ENCODE peak calls at places on chromosomes 2 and 18, in four cellular contexts. Z is GM12878, P is K562, E is H1. C is an unnamed sample.

GRCh38 chr2:190792956-190793888 is 87.4 kb upstream of the GLS start:
- DNase-seq in Z (no peak), P (no peak), E (no peak), C (no peak)

GRCh38 chr18:58728719-58729118 is 57.5 kb downstream of the MALT1 start:
- DNase-seq in Z (no peak), P (no peak), E (no peak), C (no peak)

GRCh38 chr2:54419855-54420550 is 36.1 kb upstream of the SPTBN1 start:
- DNase-seq in Z (no peak), P (no peak), E (no peak), C (no peak)

GRCh38 chr18:8822643-8823042 is 117.3 kb downstream of the MTCL1 start:
- DNase-seq in Z (no peak), P (no peak), E (no peak), C (no peak)

GRCh38 chr2:164479460-164479859 is 141.8 kb downstream of the GRB14 start:
- DNase-seq in Z (no peak), P (no peak), E (no peak), C (peak; percentile 43)

GRCh38 chr2:118748245-118748885 is 99.1 kb downstream of the EN1 start:
- DNase-seq in Z (no peak), P (no peak), E (no peak), C (no peak)

GRCh38 chr2:168515502-168515901 is 59.4 kb downstream of the CERS6 start:
- DNase-seq in Z (no peak), P (no peak), E (no peak), C (no peak)

GRCh38 chr2:174729797-174730529 is 34.3 kb downstream of the CHRNA1 start:
- DNase-seq in Z (no peak), P (no peak), E (peak; percentile 29), C (no peak)

GRCh38 chr18:45638544-45638943 is 23.3 kb downstream of the SLC14A2 start:
- DNase-seq in Z (no peak), P (no peak), E (no peak), C (no peak)

GRCh38 chr18:49319590-49319989 is 140.9 kb downstream of the DYM start:
- DNase-seq in Z (no peak), P (no peak), E (peak; percentile 21), C (no peak)

GRCh38 chr2:104834431-104834830 is 19.5 kb upstream of the POU3F3 start:
- DNase-seq in Z (no peak), P (no peak), E (no peak), C (no peak)

GRCh38 chr2:237627463-237628321 is at the start of gene LRRFIP1:
- DNase-seq in Z (no peak), P (no peak), E (no peak), C (no peak)

GRCh38 chr2:200767111-200767885 is 44.4 kb upstream of the BZW1 start:
- DNase-seq in Z (no peak), P (no peak), E (no peak), C (no peak)

GRCh38 chr18:37636831-37637230 is 71.2 kb upstream of the CELF4 start:
- DNase-seq in Z (no peak), P (no peak), E (no peak), C (no peak)

GRCh38 chr2:6826081-6826913 is 39.4 kb downstream of the CMPK2 start:
- DNase-seq in Z (peak; percentile 58), P (peak; percentile 72), E (no peak), C (peak; percentile 32)

GRCh38 chr2:19648583-19648982 is 253.2 kb downstream of the TTC32 start:
- DNase-seq in Z (no peak), P (no peak), E (no peak), C (no peak)

GRCh38 chr2:113791697-113792590 is 35.5 kb upstream of the SLC35F5 start:
- DNase-seq in Z (peak; percentile 61), P (no peak), E (no peak), C (no peak)

GRCh38 chr2:32745675-32746074 is 117.8 kb downstream of the TTC27 start:
- DNase-seq in Z (no peak), P (no peak), E (no peak), C (no peak)

DNA sequence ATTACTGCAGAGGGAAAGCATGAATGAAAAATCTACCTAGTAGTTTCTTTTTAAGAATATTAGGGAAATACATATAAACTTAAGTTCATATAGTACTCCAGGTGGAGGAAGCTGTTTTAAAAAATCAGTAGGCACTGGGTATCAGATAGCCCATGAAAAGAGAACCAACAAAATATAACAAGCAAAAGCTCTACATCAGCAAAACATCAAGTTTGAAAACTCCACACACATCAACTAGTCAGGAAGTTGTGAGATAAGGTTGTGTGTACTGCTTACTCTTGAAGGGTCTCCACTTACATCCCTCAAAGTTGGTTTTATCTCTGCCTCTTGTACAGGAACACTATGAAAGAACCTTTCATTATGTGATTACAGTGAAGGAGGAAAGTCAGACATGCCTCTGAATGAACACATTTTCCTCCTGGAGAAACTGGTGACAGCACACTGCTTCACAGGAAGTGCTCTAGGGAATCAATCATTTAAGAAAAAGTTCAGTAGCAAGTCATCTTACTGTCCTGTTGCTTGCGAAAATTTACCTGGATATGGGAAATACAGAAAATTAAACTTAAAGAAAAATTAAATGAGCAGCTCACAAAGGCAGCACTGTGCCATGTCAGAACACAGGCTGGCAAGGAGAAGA is 57.7 kb downstream of the THADA start:
- DNase-seq in Z (no peak), P (no peak), E (no peak), C (no peak)
- TF ChIP-seq SRF in Z (no peak), P (no peak), E (no peak), C (no peak)

DNA sequence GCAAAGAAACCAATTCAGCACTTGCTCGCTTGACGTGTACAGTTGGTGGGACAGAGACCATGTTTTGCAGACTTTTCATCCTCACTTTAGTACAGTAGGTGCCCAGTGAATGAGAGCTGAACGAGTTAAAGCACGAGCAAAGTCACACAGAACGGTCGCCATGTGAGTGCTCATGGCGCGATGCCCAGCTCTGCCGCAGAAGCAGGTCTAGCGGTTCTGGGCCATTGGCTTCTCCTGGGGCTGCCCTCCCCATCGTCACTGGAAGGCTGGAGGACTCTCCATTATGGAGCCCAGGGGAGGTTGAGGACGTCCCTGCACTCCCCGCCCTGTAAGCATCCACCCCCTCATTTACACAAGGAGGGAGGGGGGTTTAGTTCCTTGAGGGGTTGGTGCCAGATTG is 25.0 kb downstream of the PTGR3 start:
- DNase-seq in Z (no peak), P (no peak), E (no peak), C (no peak)
- TF ChIP-seq ATF2 in Z (no peak), P (no peak), E (no peak), C (no peak)

GRCh38 chr2:68363731-68364130 is 1.4 kb upstream of the PLEK start:
- DNase-seq in Z (no peak), P (no peak), E (no peak), C (no peak)

GRCh38 chr2:68366083-68366560 is 1.0 kb downstream of the PLEK start:
- DNase-seq in Z (no peak), P (no peak), E (no peak), C (no peak)

GRCh38 chr2:68367918-68368656 is 3.0 kb downstream of the PLEK start:
- DNase-seq in Z (no peak), P (no peak), E (no peak), C (no peak)

GRCh38 chr2:68362749-68363148 is 2.3 kb upstream of the PLEK start:
- DNase-seq in Z (no peak), P (no peak), E (no peak), C (no peak)

DNA sequence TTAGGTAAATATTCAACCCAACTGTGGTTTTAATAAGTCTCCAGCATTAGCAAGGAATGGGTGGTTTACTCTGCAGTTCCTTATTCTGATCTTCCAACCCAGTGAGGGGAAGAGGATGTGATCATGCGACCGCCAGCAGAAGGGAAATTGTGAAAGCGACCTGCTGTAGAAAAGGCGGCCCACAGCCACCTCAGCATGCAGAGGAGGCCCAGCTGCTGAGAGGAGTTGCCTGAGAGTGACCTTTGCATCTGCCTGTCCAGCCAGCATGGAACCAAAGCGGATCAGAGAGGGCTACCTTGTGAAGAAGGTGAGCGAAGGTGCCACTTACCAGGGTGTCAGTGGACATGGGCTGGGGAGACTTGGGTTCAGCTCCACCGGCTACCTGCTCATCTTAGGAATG is at the start of gene PLEK:
- DNase-seq in Z (no peak), P (no peak), E (no peak), C (no peak)
- TF ChIP-seq SP1 in Z (peak; percentile 6), P (no peak), E (no peak), C (no peak)

DNA sequence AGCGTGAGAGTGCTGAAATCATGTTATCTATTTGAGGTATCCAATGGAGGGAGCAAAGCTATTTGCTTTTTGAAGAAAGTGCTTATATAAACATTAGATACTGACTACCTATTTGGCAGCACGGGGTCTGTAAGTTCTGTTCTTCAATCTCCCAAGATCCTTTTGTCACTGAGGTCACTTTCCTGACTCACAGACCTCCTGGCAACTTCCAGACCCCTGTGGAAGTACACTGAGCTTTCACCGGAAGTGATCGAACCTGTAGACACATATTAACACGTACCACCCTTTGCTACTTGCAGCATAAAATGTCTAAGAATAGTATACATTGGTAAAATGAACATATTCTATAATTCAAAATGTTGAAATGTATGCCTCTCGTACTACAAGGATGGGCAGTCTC is 452.6 kb upstream of the ST6GAL2 start:
- DNase-seq in Z (no peak), P (no peak), E (no peak), C (no peak)
- TF ChIP-seq SRF in Z (no peak), P (no peak), E (no peak), C (no peak)

DNA sequence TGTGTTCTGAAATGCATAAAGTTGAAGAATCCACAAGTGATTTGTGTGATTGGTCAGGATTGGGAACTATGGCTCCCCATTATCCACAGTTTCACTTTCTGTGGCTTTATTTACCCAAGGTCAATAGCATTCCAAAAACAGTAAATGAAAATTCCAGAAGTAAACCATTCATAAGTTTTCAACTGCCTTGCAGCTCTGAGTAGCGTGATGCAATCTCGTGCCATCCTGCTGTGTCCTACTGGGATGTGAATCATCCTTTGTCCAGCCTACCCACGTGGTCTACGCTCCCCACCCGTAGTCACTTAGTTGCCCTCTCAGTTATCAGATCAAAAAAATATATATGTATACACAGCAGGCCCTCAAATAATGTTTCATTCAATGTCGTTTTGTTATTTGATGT is 89.0 kb upstream of the DLGAP1 start:
- DNase-seq in Z (no peak), P (no peak), E (no peak), C (no peak)
- TF ChIP-seq ATF2 in Z (no peak), P (no peak), E (no peak), C (no peak)

GRCh38 chr18:14916851-14917250 is 168.9 kb downstream of the ANKRD30B start:
- DNase-seq in Z (no peak), P (no peak), E (no peak), C (no peak)

GRCh38 chr18:14912967-14913366 is 165.0 kb downstream of the ANKRD30B start:
- DNase-seq in Z (no peak), P (no peak), E (no peak), C (no peak)

GRCh38 chr18:14914771-14915170 is 166.8 kb downstream of the ANKRD30B start:
- DNase-seq in Z (no peak), P (no peak), E (no peak), C (no peak)

GRCh38 chr18:14916181-14916580 is 168.2 kb downstream of the ANKRD30B start:
- DNase-seq in Z (no peak), P (no peak), E (no peak), C (no peak)

GRCh38 chr18:14914126-14914525 is 166.2 kb downstream of the ANKRD30B start:
- DNase-seq in Z (no peak), P (no peak), E (no peak), C (no peak)
- TF ChIP-seq SP1 in Z (no peak), P (no peak), E (no peak), C (no peak)